ENCODE peak calls at places on chromosome 12, in eight cellular contexts. P is MM.1S, E is PC-3, T is suprapubic skin, F is GM13977, W is lower leg skin, O is GM13976, K is fibroblast of lung. G is an unnamed sample.

GRCh38 chr12:104929368-104929767 is 28.7 kb downstream of the SLC41A2 start:
- DNase-seq in K (no peak), E (no peak), F (no peak), O (no peak), T (no peak), P (no peak), W (no peak), G (no peak)

GRCh38 chr12:68880660-68881325 is 52.2 kb downstream of the CPM start:
- DNase-seq in T (no peak), F (no peak), W (no peak), P (no peak), E (peak), K (no peak), O (no peak), G (no peak)

GRCh38 chr12:57549909-57550627 is at the start of gene KIF5A:
- DNase-seq in T (no peak), F (peak), W (no peak), E (no peak), K (no peak), P (peak), O (peak), G (no peak)

GRCh38 chr12:10717410-10717809 is 5.7 kb downstream of the YBX3 start:
- DNase-seq in W (no peak), O (no peak), P (no peak), T (no peak), F (no peak), E (no peak), K (no peak), G (no peak)

GRCh38 chr12:67649165-67650126 is 901 bp downstream of the DYRK2 start:
- DNase-seq in E (peak), P (no peak), K (no peak), T (peak), W (peak), F (peak), O (peak), G (no peak)

GRCh38 chr12:13102481-13103195 is 829 bp downstream of the GSG1 start:
- DNase-seq in O (no peak), W (no peak), E (no peak), P (no peak), T (no peak), F (no peak), K (peak), G (no peak)

GRCh38 chr12:6230321-6231110 is 30.3 kb downstream of the CD9 start:
- DNase-seq in T (peak), P (no peak), F (peak), O (peak), E (peak), K (peak), W (peak), G (no peak)

GRCh38 chr12:89353823-89354629 is 1.7 kb upstream of the DUSP6 start:
- DNase-seq in P (peak), E (peak), F (peak), O (peak), W (peak), K (peak), T (peak), G (no peak)

GRCh38 chr12:76554411-76555225 is 5.0 kb downstream of the OSBPL8 start:
- DNase-seq in F (no peak), P (no peak), K (no peak), O (no peak), E (no peak), T (no peak), W (no peak), G (no peak)

GRCh38 chr12:129901256-129901655 is 2.6 kb downstream of the TMEM132D start:
- DNase-seq in F (no peak), P (no peak), E (no peak), K (no peak), W (no peak), O (no peak), T (no peak), G (no peak)

GRCh38 chr12:120656008-120656407 is 15.6 kb downstream of the CABP1 start:
- DNase-seq in O (no peak), W (no peak), P (no peak), F (no peak), T (no peak), K (no peak), E (no peak), G (no peak)

GRCh38 chr12:24470050-24470449 is 478.9 kb downstream of the BCAT1 start:
- DNase-seq in K (peak), F (no peak), T (no peak), E (no peak), O (no peak), P (no peak), W (no peak), G (no peak)

GRCh38 chr12:105721051-105721825 is 390.7 kb downstream of the C12orf75 start:
- DNase-seq in K (no peak), P (peak), F (peak), W (no peak), O (no peak), T (no peak), E (no peak), G (no peak)

GRCh38 chr12:105740337-105740736 is 398.4 kb downstream of the NUAK1 start:
- DNase-seq in K (no peak), T (no peak), W (no peak), O (no peak), F (no peak), E (no peak), P (no peak), G (no peak)

GRCh38 chr12:48045965-48046364 is 41.7 kb upstream of the COL2A1 start:
- DNase-seq in T (no peak), W (no peak), F (no peak), K (no peak), P (no peak), O (no peak), E (peak), G (no peak)

GRCh38 chr12:12943589-12944260 is 8.2 kb downstream of the GPRC5D start:
- DNase-seq in E (no peak), O (no peak), F (no peak), K (peak), T (no peak), W (peak), P (no peak), G (no peak)

GRCh38 chr12:107593713-107594381 is 91.8 kb upstream of the PWP1 start:
- DNase-seq in F (no peak), E (peak), W (no peak), P (peak), T (no peak), O (no peak), K (no peak), G (no peak)

GRCh38 chr12:7915911-7916403 is 20.0 kb downstream of the SLC2A3 start:
- DNase-seq in K (no peak), E (no peak), T (no peak), P (no peak), W (no peak), F (no peak), O (no peak), G (no peak)

GRCh38 chr12:10167588-10167987 is 4.3 kb downstream of the OLR1 start:
- DNase-seq in T (no peak), P (no peak), K (no peak), O (no peak), F (no peak), W (no peak), E (no peak), G (no peak)

GRCh38 chr12:47799357-47799955 is 20.2 kb downstream of the HDAC7 start:
- DNase-seq in T (no peak), F (no peak), P (no peak), E (no peak), O (no peak), K (no peak), W (no peak), G (no peak)

GRCh38 chr12:117119592-117120198 is 20.5 kb upstream of the TESC start:
- DNase-seq in W (no peak), T (no peak), O (peak), P (peak), F (peak), E (peak), K (no peak), G (no peak)

GRCh38 chr12:111636209-111636928 is 37.3 kb upstream of the ATXN2 start:
- DNase-seq in F (no peak), P (no peak), W (peak), E (no peak), O (no peak), K (peak), T (peak), G (peak)

DNA sequence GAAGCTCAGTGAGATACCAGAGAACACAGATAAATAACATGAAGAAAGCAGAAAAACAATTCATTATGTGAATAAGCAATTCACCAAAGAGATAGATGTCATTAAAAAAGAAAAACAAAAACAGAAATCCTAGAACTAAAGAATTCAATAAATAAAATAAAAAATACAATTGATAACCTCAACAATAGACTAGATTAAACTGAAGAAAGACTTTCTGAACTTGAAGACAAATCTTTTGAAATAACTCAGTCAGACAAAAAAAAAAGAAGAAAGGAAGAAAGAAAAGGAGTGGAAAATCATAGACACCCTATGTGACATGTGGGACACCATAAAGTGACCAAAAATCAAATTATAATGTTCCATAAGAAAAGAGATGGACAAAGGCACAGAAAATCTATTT is 14.0 kb upstream of the SLC38A1 start:
- DNase-seq in W (no peak), T (no peak), O (no peak), F (no peak), E (no peak), P (no peak), K (no peak), G (no peak)
- TF ChIP-seq CTCF in W (no peak), T (no peak), O (no peak), F (no peak), E (no peak), P (no peak), K (no peak), G (no peak)

GRCh38 chr12:26003065-26003464 is 44.6 kb downstream of the RASSF8 start:
- DNase-seq in E (no peak), K (no peak), T (no peak), W (no peak), F (no peak), O (no peak), P (no peak), G (no peak)

GRCh38 chr12:25996677-25997076 is 38.2 kb downstream of the RASSF8 start:
- DNase-seq in W (no peak), T (no peak), F (no peak), E (peak), P (no peak), O (no peak), K (no peak), G (no peak)

GRCh38 chr12:25997401-25997973 is 39.0 kb downstream of the RASSF8 start:
- DNase-seq in E (peak), T (no peak), W (no peak), O (no peak), P (no peak), K (peak), F (no peak), G (peak)

GRCh38 chr12:26000883-26001282 is 42.4 kb downstream of the RASSF8 start:
- DNase-seq in P (no peak), F (no peak), O (no peak), K (no peak), T (no peak), E (no peak), W (no peak), G (no peak)

GRCh38 chr12:26001530-26001929 is 43.0 kb downstream of the RASSF8 start:
- DNase-seq in T (no peak), E (peak), P (no peak), K (no peak), O (no peak), W (no peak), F (no peak), G (no peak)
- TF ChIP-seq CTCF in T (no peak), E (peak), P (no peak), K (no peak), O (no peak), W (no peak), F (no peak), G (no peak)

GRCh38 chr12:108689314-108690190 is 41.8 kb downstream of the CORO1C start:
- DNase-seq in K (peak), W (peak), E (no peak), O (no peak), F (no peak), P (peak), T (no peak), G (no peak)
- TF ChIP-seq CTCF in K (no peak), W (no peak), E (no peak), O (no peak), F (peak), P (no peak), T (no peak), G (no peak)

DNA sequence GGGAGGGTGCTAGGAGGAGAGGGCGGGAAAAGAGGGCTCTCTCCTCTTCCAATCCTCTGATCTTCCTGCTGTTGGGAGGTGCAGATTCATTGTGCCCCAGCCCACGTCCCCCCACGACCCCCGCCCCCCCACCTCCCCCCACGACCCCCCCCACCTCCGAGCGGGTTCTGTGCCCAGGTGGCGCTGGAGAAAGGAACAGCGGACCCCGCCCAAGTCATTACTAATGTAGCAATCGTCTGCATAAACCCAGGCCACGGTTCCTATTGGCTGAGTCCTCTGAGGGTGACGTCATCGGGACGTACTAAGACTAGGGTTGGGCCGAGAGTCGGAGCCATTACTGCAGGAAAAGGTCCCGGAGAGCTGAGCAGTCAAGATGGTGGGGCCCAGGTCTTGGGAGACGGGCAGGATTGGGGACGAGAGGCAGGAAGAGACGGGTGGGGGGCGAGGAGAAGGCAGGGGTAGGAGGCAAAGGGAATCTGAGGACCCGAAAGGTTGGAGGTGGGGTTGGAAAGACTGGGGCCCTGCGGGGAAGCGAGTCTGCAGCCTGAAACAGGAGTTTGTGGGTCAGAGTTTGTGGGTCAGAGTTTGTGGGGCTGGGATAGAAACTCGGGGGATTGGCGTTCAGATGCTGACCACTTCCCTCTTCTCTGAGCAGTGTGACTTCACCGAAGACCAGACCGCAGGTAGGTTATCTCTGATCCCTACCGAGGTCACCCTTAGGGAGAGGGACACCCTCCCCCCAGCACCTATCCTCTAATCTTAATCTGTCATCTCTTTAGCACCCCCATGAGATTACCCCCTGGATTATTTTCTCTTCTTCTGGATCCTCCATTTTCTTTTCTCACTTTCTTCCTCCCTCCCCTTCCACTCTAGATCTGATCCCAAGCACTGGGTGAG is at the start of gene MYL6:
- DNase-seq in W (peak), P (peak), K (peak), F (peak), E (peak), T (peak), O (peak), G (peak)
- TF ChIP-seq CTCF in W (no peak), P (no peak), K (no peak), F (no peak), E (no peak), T (no peak), O (no peak), G (no peak)

DNA sequence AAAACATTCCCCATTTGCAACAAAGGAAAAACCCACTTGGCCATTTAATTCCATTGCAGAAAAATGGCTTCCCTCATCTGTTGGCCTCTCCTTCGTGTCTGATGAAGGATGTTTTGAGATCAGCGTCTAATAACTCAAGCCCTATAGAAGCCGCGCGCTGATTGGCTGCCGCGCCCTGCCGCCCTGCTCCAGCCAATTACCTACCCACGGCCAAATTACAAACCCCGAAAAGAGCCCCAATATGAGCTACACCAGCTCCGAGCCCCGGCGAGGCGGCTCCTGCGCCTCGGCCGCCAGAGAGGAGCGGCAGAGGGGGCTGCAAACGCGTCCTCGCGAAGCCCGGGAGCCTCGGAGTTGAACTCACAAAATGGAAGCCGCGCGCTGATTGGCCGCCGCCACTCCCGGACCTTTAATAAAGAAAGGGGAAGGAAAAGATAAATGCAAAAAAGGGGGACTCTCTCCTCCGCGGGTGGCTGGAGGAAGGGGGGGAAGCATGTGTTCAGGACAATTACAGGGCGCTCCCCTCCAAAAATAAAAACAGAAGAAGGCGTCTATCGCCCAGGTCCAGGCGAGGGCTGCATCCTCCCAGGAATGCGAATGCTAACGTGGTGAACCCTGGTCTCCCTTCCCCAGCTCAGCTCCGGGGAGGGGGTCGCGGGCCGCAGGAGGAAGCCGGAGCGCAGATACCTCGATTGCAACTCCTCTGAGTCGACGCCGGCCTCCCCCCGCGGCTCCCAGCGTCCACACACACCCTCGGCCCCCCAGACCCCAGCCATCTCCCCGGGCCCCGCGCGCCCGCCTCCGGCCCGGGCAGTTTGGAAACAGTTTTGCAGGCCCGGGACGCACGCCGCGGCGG is 738 bp upstream of the SETD1B start:
- DNase-seq in F (peak), W (peak), T (peak), E (peak), O (peak), K (peak), P (peak), G (peak)
- TF ChIP-seq CTCF in F (no peak), W (no peak), T (no peak), E (no peak), O (no peak), K (no peak), P (no peak), G (peak)

GRCh38 chr12:52195065-52195730 is 3.4 kb upstream of the KRT80 start:
- DNase-seq in E (peak), P (no peak), F (no peak), K (no peak), T (no peak), W (no peak), O (no peak), G (no peak)

GRCh38 chr12:52189376-52190174 is 2.2 kb downstream of the KRT80 start:
- DNase-seq in W (no peak), E (peak), F (no peak), T (no peak), P (no peak), K (no peak), O (no peak), G (no peak)

GRCh38 chr12:52190860-52191729 is 719 bp downstream of the KRT80 start:
- DNase-seq in K (no peak), F (no peak), P (no peak), O (no peak), W (no peak), T (no peak), E (peak), G (no peak)

GRCh38 chr12:52193991-52194390 is 2.2 kb upstream of the KRT80 start:
- DNase-seq in W (no peak), F (no peak), E (peak), P (no peak), O (no peak), T (no peak), K (no peak), G (no peak)

GRCh38 chr12:52191841-52192791 is at the start of gene KRT80:
- DNase-seq in O (no peak), W (peak), P (peak), T (peak), E (peak), K (peak), F (no peak), G (peak)
- TF ChIP-seq CTCF in O (no peak), W (no peak), P (no peak), T (no peak), E (no peak), K (no peak), F (no peak), G (no peak)